ENCODE peak calls at places on chromosomes 12 and 14, in four cellular contexts. One of them, this sample, is unnamed.

GRCh38 chr14:100528962-100529560 is 58.2 kb downstream of the BEGAIN start:
- DNase-seq in upper lobe of right lung: peak; percentile 59
- DNase-seq in progenitor cell of endocrine pancreas: no peak
- DNase-seq in breast epithelium: no peak
- DNase-seq in this sample: no peak

GRCh38 chr14:34000396-34000795 is 49.5 kb upstream of the EGLN3 start:
- DNase-seq in upper lobe of right lung: no peak
- DNase-seq in progenitor cell of endocrine pancreas: no peak
- DNase-seq in breast epithelium: no peak
- DNase-seq in this sample: no peak

GRCh38 chr14:89697281-89698060 is 257.1 kb downstream of the EFCAB11 start:
- DNase-seq in upper lobe of right lung: no peak
- DNase-seq in progenitor cell of endocrine pancreas: no peak
- DNase-seq in breast epithelium: no peak
- DNase-seq in this sample: no peak

GRCh38 chr12:91704446-91704845 is 441.2 kb downstream of the BTG1 start:
- DNase-seq in upper lobe of right lung: no peak
- DNase-seq in progenitor cell of endocrine pancreas: no peak
- DNase-seq in breast epithelium: no peak
- DNase-seq in this sample: no peak

GRCh38 chr14:81511110-81511900 is 22.3 kb downstream of the SEL1L start:
- DNase-seq in upper lobe of right lung: no peak
- DNase-seq in progenitor cell of endocrine pancreas: no peak
- DNase-seq in breast epithelium: no peak
- DNase-seq in this sample: no peak

GRCh38 chr14:99726538-99727095 is 42.5 kb downstream of the CYP46A1 start:
- DNase-seq in upper lobe of right lung: peak; percentile 58
- DNase-seq in progenitor cell of endocrine pancreas: peak; percentile 7
- DNase-seq in breast epithelium: peak; percentile 49
- DNase-seq in this sample: no peak

GRCh38 chr14:65439117-65439516 is 26.6 kb downstream of the FUT8 start:
- DNase-seq in upper lobe of right lung: no peak
- DNase-seq in progenitor cell of endocrine pancreas: no peak
- DNase-seq in breast epithelium: no peak
- DNase-seq in this sample: no peak

GRCh38 chr14:77303417-77304156 is 17.1 kb downstream of the POMT2 start:
- DNase-seq in upper lobe of right lung: no peak
- DNase-seq in progenitor cell of endocrine pancreas: no peak
- DNase-seq in breast epithelium: no peak
- DNase-seq in this sample: peak; percentile 87

GRCh38 chr14:85301506-85301905 is 228.4 kb upstream of the FLRT2 start:
- DNase-seq in upper lobe of right lung: no peak
- DNase-seq in progenitor cell of endocrine pancreas: no peak
- DNase-seq in breast epithelium: no peak
- DNase-seq in this sample: no peak

GRCh38 chr14:75096959-75097358 is 27.5 kb downstream of the ZC2HC1C start:
- DNase-seq in upper lobe of right lung: no peak
- DNase-seq in progenitor cell of endocrine pancreas: no peak
- DNase-seq in breast epithelium: no peak
- DNase-seq in this sample: no peak

GRCh38 chr14:64808449-64808848 is 71.3 kb downstream of the SPTB start:
- DNase-seq in upper lobe of right lung: peak; percentile 8
- DNase-seq in progenitor cell of endocrine pancreas: no peak
- DNase-seq in breast epithelium: no peak
- DNase-seq in this sample: no peak

GRCh38 chr12:23083267-23083666 is 458.3 kb downstream of the ETNK1 start:
- DNase-seq in upper lobe of right lung: no peak
- DNase-seq in progenitor cell of endocrine pancreas: no peak
- DNase-seq in breast epithelium: no peak
- DNase-seq in this sample: peak; percentile 60

GRCh38 chr14:86168376-86168775 is 638.4 kb downstream of the FLRT2 start:
- DNase-seq in upper lobe of right lung: no peak
- DNase-seq in progenitor cell of endocrine pancreas: no peak
- DNase-seq in breast epithelium: no peak
- DNase-seq in this sample: no peak

GRCh38 chr14:98889107-98889835 is 382.7 kb downstream of the BCL11B start:
- DNase-seq in upper lobe of right lung: no peak
- DNase-seq in progenitor cell of endocrine pancreas: no peak
- DNase-seq in breast epithelium: no peak
- DNase-seq in this sample: no peak

GRCh38 chr14:51780741-51781140 is 79.7 kb upstream of the GNG2 start:
- DNase-seq in upper lobe of right lung: no peak
- DNase-seq in progenitor cell of endocrine pancreas: no peak
- DNase-seq in breast epithelium: no peak
- DNase-seq in this sample: no peak

GRCh38 chr12:24600996-24601395 is 347.9 kb downstream of the BCAT1 start:
- DNase-seq in upper lobe of right lung: no peak
- DNase-seq in progenitor cell of endocrine pancreas: no peak
- DNase-seq in breast epithelium: no peak
- DNase-seq in this sample: peak; percentile 75

GRCh38 chr14:92244805-92245204 is 78.2 kb upstream of the SLC24A4 start:
- DNase-seq in upper lobe of right lung: no peak
- DNase-seq in progenitor cell of endocrine pancreas: no peak
- DNase-seq in breast epithelium: no peak
- DNase-seq in this sample: no peak

GRCh38 chr14:104116544-104117340 is 21.6 kb upstream of the KIF26A start:
- DNase-seq in upper lobe of right lung: peak; percentile 90
- DNase-seq in progenitor cell of endocrine pancreas: no peak
- DNase-seq in breast epithelium: peak; percentile 74
- DNase-seq in this sample: no peak

GRCh38 chr14:69671365-69672050 is 60.1 kb downstream of the SUSD6 start:
- DNase-seq in upper lobe of right lung: no peak
- DNase-seq in progenitor cell of endocrine pancreas: no peak
- DNase-seq in breast epithelium: no peak
- DNase-seq in this sample: no peak

DNA sequence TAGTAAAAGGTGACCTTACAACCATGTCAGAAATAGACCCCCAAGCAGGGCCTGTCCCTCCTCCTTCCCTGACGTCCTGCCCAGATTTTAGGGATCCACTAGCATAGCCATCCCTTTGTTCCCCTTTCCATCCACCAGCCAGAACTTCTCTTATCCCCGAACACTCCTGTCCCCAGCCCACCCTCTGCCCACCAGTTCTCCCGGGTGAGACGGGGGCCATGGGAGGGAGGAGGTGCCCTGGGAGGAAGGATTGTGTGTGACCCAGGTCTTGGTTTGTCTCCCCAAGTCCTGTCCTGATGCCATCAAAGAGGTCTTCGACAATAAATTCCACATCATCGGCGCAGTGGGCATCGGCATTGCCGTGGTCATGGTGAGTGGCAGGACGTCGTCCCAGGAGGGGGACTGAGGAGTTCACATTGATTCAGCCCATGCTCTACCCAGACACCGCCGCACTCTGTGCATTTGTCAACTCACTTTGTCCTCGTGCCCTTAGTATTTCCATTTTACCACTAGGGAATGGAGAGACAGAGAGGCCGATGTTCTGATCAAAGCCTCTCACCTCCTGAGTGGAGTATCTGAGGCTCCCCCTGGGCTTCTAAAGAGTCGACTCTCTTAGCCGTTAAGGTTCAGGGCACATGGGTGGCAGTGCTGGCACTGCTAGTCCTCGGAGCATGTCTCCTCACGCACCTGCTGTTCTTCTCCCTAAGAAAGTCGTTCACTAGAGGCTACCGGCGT is 35.9 kb downstream of the CD9 start:
- DNase-seq in upper lobe of right lung: peak; percentile 61
- DNase-seq in progenitor cell of endocrine pancreas: no peak
- DNase-seq in breast epithelium: no peak
- DNase-seq in this sample: no peak
- TF ChIP-seq CTCF in upper lobe of right lung: no peak
- TF ChIP-seq CTCF in progenitor cell of endocrine pancreas: no peak
- TF ChIP-seq CTCF in breast epithelium: no peak
- TF ChIP-seq CTCF in this sample: no peak

GRCh38 chr14:67373347-67373746 is 13.2 kb downstream of the EIF2S1 start:
- DNase-seq in upper lobe of right lung: no peak
- DNase-seq in progenitor cell of endocrine pancreas: no peak
- DNase-seq in breast epithelium: no peak
- DNase-seq in this sample: no peak
- TF ChIP-seq CTCF in upper lobe of right lung: no peak
- TF ChIP-seq CTCF in progenitor cell of endocrine pancreas: no peak
- TF ChIP-seq CTCF in breast epithelium: no peak
- TF ChIP-seq CTCF in this sample: no peak

DNA sequence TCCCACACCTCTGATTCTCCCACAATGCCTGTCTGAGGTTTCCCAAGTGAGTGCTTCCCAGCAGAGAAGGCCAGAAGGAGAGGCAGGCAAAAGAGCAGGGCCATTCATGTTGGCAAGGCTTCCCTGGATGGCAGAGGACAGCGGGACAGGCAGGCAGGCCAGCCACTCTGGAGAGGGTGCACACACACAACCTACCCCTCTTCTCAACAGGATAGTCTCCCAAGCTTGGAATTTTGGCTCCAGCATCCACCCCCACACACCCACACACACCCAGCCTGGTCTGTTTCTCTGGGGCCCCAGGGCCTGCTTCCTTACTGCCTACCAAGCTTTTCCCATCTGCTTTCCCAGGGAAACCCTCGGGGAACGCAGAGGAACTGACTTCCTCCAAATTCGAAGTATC is 15.4 kb upstream of the RACGAP1 start:
- DNase-seq in upper lobe of right lung: peak; percentile 40
- DNase-seq in progenitor cell of endocrine pancreas: no peak
- DNase-seq in breast epithelium: no peak
- DNase-seq in this sample: no peak
- TF ChIP-seq CTCF in upper lobe of right lung: no peak
- TF ChIP-seq CTCF in progenitor cell of endocrine pancreas: no peak
- TF ChIP-seq CTCF in breast epithelium: no peak
- TF ChIP-seq CTCF in this sample: no peak

DNA sequence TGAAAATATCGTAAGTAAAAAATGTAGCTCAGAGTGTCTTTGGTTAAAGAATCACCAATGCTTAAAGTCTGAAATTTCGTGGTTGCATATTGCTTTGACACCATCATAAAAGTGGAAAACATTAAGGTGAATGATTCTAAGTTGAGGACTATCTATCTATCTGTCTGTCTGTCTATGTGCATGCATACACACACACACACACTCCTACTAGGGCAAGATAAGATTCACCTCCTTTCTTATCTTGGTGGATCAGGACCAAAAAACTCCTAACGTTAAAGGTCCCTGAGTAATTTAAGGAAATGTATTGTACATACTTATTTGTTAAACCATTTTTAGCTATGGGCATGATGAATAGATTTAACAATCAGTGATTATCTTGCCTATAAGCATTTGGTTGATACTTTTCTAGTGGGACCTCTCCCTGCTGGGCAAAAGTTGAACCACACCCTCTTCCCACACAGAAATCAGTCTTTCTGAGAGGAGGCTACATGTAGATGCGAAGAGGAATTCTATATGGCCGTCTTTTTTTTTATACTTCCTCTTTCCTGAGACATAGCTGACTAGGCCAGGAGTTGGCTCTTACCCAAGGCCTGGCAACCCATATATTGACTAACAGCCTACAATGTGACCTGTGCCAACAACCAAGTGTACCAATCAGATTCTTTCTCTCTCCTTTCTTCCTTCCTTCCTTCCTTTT is 19.3 kb upstream of the LLPH start:
- DNase-seq in upper lobe of right lung: no peak
- DNase-seq in progenitor cell of endocrine pancreas: no peak
- DNase-seq in breast epithelium: no peak
- DNase-seq in this sample: no peak
- TF ChIP-seq CTCF in upper lobe of right lung: peak; percentile 27
- TF ChIP-seq CTCF in progenitor cell of endocrine pancreas: peak; percentile 36
- TF ChIP-seq CTCF in breast epithelium: no peak
- TF ChIP-seq CTCF in this sample: peak; percentile 12

DNA sequence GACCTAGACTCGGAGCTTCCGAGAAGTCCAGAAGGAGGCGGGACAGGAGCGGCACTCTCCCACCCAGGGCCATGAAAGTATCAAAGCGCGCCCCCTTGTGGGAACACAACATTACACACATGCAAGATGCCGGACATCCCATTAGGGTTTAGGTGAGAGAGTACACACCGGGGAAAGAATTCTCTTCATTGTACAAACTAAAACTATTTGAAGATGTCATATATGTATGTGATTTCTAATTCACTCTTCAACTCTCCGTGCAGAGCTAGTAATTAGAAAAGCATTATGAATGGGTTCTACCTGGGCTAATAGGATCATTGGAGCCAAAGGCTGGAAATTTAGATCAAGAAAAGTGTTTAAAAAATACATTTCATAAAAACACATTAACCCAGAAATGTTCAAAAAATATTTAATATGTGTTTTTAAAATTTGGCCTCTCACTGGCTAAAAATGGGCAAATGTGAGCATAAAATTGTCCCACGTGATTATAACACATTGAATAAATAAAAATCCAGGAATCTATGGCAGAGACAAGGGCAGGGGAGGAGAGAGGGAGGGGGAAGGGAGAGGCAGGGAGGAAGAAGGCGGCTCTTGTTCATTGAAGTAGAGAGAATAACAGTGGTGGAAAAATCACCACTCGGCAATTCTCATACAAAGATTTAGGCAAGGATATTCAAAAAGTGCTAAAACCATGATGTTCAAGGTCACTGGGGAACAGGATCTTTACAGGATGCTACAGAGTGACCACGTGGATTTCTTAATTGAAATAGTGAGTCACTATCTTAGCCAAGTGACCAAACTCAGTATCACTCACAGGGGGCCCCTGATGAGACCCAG is 38.9 kb downstream of the FBXO21 start:
- DNase-seq in upper lobe of right lung: peak; percentile 72
- DNase-seq in progenitor cell of endocrine pancreas: peak; percentile 55
- DNase-seq in breast epithelium: no peak
- DNase-seq in this sample: peak; percentile 20
- TF ChIP-seq CTCF in upper lobe of right lung: peak; percentile 67
- TF ChIP-seq CTCF in progenitor cell of endocrine pancreas: peak; percentile 70
- TF ChIP-seq CTCF in breast epithelium: peak; percentile 50
- TF ChIP-seq CTCF in this sample: peak; percentile 53

GRCh38 chr12:65984227-65984479 is 146.4 kb downstream of the LLPH start:
- DNase-seq in upper lobe of right lung: no peak
- DNase-seq in progenitor cell of endocrine pancreas: no peak
- DNase-seq in breast epithelium: no peak
- DNase-seq in this sample: no peak

GRCh38 chr12:65990592-65990991 is 140.0 kb downstream of the LLPH start:
- DNase-seq in upper lobe of right lung: no peak
- DNase-seq in progenitor cell of endocrine pancreas: no peak
- DNase-seq in breast epithelium: no peak
- DNase-seq in this sample: no peak

GRCh38 chr12:65988596-65988995 is 142.0 kb downstream of the LLPH start:
- DNase-seq in upper lobe of right lung: no peak
- DNase-seq in progenitor cell of endocrine pancreas: no peak
- DNase-seq in breast epithelium: no peak
- DNase-seq in this sample: no peak

GRCh38 chr12:65986047-65986446 is 144.5 kb downstream of the LLPH start:
- DNase-seq in upper lobe of right lung: no peak
- DNase-seq in progenitor cell of endocrine pancreas: no peak
- DNase-seq in breast epithelium: no peak
- DNase-seq in this sample: no peak
- TF ChIP-seq CTCF in upper lobe of right lung: no peak
- TF ChIP-seq CTCF in progenitor cell of endocrine pancreas: no peak
- TF ChIP-seq CTCF in breast epithelium: no peak
- TF ChIP-seq CTCF in this sample: peak; percentile 17

GRCh38 chr14:25381498-25381897 is 331.6 kb upstream of the STXBP6 start:
- DNase-seq in upper lobe of right lung: no peak
- DNase-seq in progenitor cell of endocrine pancreas: no peak
- DNase-seq in breast epithelium: no peak
- DNase-seq in this sample: no peak
- TF ChIP-seq CTCF in upper lobe of right lung: no peak
- TF ChIP-seq CTCF in progenitor cell of endocrine pancreas: peak; percentile 56
- TF ChIP-seq CTCF in breast epithelium: no peak
- TF ChIP-seq CTCF in this sample: no peak

This sample was measured in astrocyte of the cerebellum.